ENCODE peak calls at places on chromosomes 1 and 21, in six cellular contexts. J is H9, O is IMR-90, Z is mesenchymal stem cell, W is H1, E is neuronal stem cell. T is an unnamed sample.

GRCh38 chr1:206495011-206495461 is 12.3 kb upstream of the RASSF5 start:
- DNase-seq in J (no peak), O (no peak), Z (no peak), W (no peak), E (no peak), T (no peak)

GRCh38 chr21:16534408-16535099 is 804.8 kb downstream of the USP25 start:
- DNase-seq in J (no peak), O (peak; percentile 32), Z (no peak), W (no peak), E (no peak), T (no peak)

GRCh38 chr1:199743227-199743626 is 284.3 kb upstream of the NR5A2 start:
- DNase-seq in J (no peak), O (peak; percentile 39), Z (peak; percentile 25), W (no peak), E (no peak), T (no peak)

GRCh38 chr1:208183977-208184901 is 59.9 kb downstream of the PLXNA2 start:
- DNase-seq in J (no peak), O (peak; percentile 40), Z (peak; percentile 64), W (no peak), E (no peak), T (peak; percentile 96)

GRCh38 chr1:60033066-60033465 is 40.5 kb downstream of the C1orf87 start:
- DNase-seq in J (no peak), O (no peak), Z (no peak), W (no peak), E (no peak), T (no peak)

GRCh38 chr1:217528271-217528670 is 102.6 kb downstream of the GPATCH2 start:
- DNase-seq in J (no peak), O (peak; percentile 77), Z (no peak), W (no peak), E (no peak), T (peak; percentile 38)

GRCh38 chr1:31013187-31013864 is 52.2 kb downstream of the PUM1 start:
- DNase-seq in J (no peak), O (peak; percentile 42), Z (peak; percentile 18), W (no peak), E (no peak), T (no peak)

GRCh38 chr1:150999051-150999674 is 7.5 kb downstream of the MINDY1 start:
- DNase-seq in J (no peak), O (peak; percentile 87), Z (peak; percentile 93), W (no peak), E (no peak), T (no peak)

GRCh38 chr1:203169770-203170520 is 5.7 kb downstream of the MYBPH start:
- DNase-seq in J (no peak), O (no peak), Z (no peak), W (no peak), E (no peak), T (no peak)

GRCh38 chr1:17861685-17862084 is 106.6 kb downstream of the ACTL8 start:
- DNase-seq in J (no peak), O (no peak), Z (no peak), W (no peak), E (no peak), T (no peak)

GRCh38 chr1:118788372-118788955 is 199.7 kb downstream of the TBX15 start:
- DNase-seq in J (no peak), O (no peak), Z (no peak), W (no peak), E (no peak), T (no peak)

GRCh38 chr1:39149509-39149908 is 55.0 kb upstream of the MACF1 start:
- DNase-seq in J (no peak), O (no peak), Z (no peak), W (no peak), E (no peak), T (no peak)

GRCh38 chr1:224490540-224491537 is 56.2 kb upstream of the WDR26 start:
- DNase-seq in J (no peak), O (no peak), Z (no peak), W (no peak), E (no peak), T (no peak)

GRCh38 chr1:243746736-243747135 is 103.3 kb downstream of the AKT3 start:
- DNase-seq in J (peak; percentile 34), O (no peak), Z (no peak), W (no peak), E (no peak), T (no peak)

DNA sequence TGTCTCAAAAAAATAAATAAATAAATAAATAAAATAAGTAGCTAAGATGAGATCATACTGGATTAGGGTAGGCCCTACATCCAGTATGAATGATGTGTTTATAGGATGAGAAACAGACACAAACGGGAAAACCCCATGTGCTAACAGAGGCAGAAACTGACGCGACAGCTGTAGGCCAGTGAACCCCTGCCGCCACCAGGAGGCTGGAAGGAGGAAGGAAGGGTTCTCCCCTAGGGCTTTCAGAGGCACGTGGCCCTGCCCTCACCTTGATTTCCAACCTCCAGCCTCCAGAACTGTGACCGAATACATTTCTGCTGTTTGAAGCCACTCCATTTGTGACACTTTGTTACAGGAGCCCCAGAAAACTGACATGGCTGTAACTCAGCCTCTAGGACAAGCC is 38.5 kb downstream of the CHD5 start:
- DNase-seq in J (peak; percentile 62), O (no peak), Z (peak; percentile 6), W (peak; percentile 67), E (no peak), T (no peak)
- H4K91ac ChIP-seq in J (no peak overlapping the region), O (no peak overlapping the region), Z (no peak overlapping the region), W (no peak overlapping the region), E (no peak overlapping the region), T (no peak overlapping the region)

DNA sequence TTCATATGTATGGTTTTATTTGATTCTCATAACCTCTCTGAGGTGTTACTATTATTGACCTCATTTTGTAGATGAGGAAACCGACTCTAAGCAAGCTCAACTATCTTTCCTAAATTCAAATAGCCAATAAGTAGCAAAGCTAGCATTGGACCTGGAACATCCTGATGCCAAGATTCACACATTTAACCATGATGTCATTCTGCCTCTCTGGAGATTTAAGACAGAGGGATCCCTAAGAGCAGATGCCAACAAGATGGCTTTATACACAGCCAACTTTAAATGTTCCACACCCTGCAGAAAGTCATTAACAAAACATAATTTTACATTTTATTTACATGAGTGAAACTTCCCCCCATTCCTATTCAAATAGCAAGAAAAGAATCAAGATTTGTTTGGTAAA is 7.4 kb upstream of the VAV3 start:
- DNase-seq in J (no peak), O (no peak), Z (no peak), W (no peak), E (no peak), T (no peak)
- H3K18ac ChIP-seq in J (no peak overlapping the region), O (no peak overlapping the region), Z (no peak overlapping the region), W (no peak overlapping the region), E (no peak overlapping the region), T (no peak overlapping the region)

GRCh38 chr1:160720366-160720765 is 8.7 kb upstream of the CD48 start:
- DNase-seq in J (no peak), O (no peak), Z (peak; percentile 12), W (no peak), E (no peak), T (no peak)

GRCh38 chr1:160726114-160726497 is 12.9 kb upstream of the SLAMF7 start:
- DNase-seq in J (no peak), O (no peak), Z (peak; percentile 5), W (no peak), E (no peak), T (no peak)

GRCh38 chr1:160724445-160725242 is 13.0 kb upstream of the CD48 start:
- DNase-seq in J (no peak), O (no peak), Z (no peak), W (no peak), E (no peak), T (no peak)

GRCh38 chr1:160722726-160723125 is 11.1 kb upstream of the CD48 start:
- DNase-seq in J (no peak), O (no peak), Z (no peak), W (no peak), E (no peak), T (no peak)

DNA sequence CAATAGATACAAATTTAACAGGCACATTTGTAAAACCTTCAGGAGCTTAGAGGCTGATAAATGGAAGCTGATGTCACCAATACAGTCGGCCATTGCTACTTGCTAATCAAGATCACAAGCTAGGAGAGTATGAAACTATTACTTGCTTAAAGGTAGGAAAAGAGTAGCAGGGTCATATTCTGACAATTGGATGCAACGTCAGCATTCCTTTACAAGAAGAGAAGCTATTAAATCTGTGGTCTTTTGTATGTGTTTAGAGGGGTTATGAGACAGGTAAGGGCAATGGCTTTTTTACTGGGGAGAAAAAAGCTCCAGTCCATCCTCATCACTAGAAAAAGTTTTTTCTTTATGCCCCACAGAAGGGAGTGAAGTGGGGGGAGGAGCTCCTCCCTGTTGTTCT is 11.7 kb upstream of the CD48 start:
- DNase-seq in J (no peak), O (no peak), Z (no peak), W (no peak), E (no peak), T (no peak)
- H3K79me1 ChIP-seq in J (no peaks in the 10 kb centered on the region), O (no peaks in the 10 kb centered on the region), Z (no peaks in the 10 kb centered on the region), W (no peaks in the 10 kb centered on the region), E (no peaks in the 10 kb centered on the region), T (peaks cover 3% of the 10 kb centered on the region)

GRCh38 chr1:162941024-162941423 is 80.0 kb upstream of the CCDC190 start:
- DNase-seq in J (no peak), O (no peak), Z (no peak), W (no peak), E (no peak), T (no peak)
- H4K91ac ChIP-seq in J (no peak overlapping the region), O (no peak overlapping the region), Z (no peak overlapping the region), W (no peak overlapping the region), E (no peak overlapping the region), T (no peak overlapping the region)

DNA sequence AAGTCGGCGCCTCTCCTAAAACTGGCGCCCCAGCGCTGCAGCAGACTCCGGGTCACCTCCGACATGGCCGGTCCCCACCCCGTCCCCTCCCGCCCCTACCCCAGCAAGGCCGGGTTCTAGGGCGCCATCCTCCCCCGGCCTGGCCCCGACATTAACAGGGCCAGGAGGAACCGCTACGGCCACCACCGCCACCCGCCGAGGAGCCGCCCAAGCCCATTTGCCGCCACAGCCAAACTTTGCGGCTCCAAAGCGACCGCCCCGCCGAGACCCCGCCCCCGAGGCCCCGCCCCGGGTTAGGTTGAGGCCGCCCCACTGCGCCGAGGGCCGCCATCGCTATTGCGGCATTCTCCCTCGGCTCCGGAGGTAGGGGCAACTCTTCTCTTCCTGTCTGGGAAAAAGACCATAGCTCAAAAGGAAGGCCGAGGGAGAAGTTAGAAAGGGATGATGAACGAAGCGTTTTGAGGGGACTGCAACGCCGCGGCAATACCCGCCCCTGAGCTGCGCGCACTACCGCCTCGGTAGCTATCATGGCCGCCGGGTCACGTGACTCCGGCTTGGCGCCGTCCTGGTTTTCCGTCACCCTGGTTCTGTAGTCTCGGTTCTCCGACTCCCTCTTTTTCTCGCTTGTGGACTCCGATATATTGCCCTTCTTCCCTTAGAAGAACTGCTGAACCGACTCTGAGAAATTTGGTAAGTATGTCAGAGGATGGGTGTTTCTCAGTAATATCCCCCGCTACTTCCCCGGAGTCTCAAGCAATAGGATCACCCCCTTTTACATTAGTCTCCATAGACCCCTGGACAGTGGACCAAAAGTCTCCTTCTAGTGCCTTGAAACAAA is at the start of the genes AIDA and BROX:
- DNase-seq in J (peak; percentile 92), O (peak; percentile 76), Z (peak; percentile 90), W (peak; percentile 99), E (peak; percentile 88), T (peak; percentile 95)
- H3K18ac ChIP-seq in J (peak within 1 kb of the TSS; percentile 99), O (peak within 1 kb of the TSS; percentile 98), Z (peak within 1 kb of the TSS; percentile 94), W (peak within 1 kb of the TSS; percentile 94), E (peak within 1 kb of the TSS; percentile 92), T (peak within 1 kb of the TSS; percentile 89)

T was measured in trophoblast cell.